ENCODE peak calls at places on chromosomes 13 and 19, in seven cellular contexts. One of them, this sample, is unnamed.
A peak's percentile ranks its signal among the peaks of the same experiment; 100 is the strongest.

GRCh38 chr13:98970293-98970692 is 7.6 kb downstream of the DOCK9 start:
- DNase-seq in hypothalamus: no peak
- DNase-seq in central memory CD4-positive, alpha-beta T cell: no peak
- DNase-seq in PC-3: no peak
- DNase-seq in left ventricle myocardium inferior: peak; percentile 37
- DNase-seq in GM03348: no peak
- DNase-seq in NCI-H460: no peak
- DNase-seq in this sample: no peak

GRCh38 chr19:36028313-36029041 is 4.2 kb downstream of the CLIP3 start:
- DNase-seq in hypothalamus: no peak
- DNase-seq in central memory CD4-positive, alpha-beta T cell: no peak
- DNase-seq in PC-3: no peak
- DNase-seq in left ventricle myocardium inferior: no peak
- DNase-seq in GM03348: no peak
- DNase-seq in NCI-H460: no peak
- DNase-seq in this sample: no peak

GRCh38 chr19:5121286-5122120 is 152.6 kb downstream of the KDM4B start:
- DNase-seq in hypothalamus: no peak
- DNase-seq in central memory CD4-positive, alpha-beta T cell: no peak
- DNase-seq in PC-3: no peak
- DNase-seq in left ventricle myocardium inferior: no peak
- DNase-seq in GM03348: no peak
- DNase-seq in NCI-H460: no peak
- DNase-seq in this sample: no peak

GRCh38 chr13:24670927-24671326 is 9.3 kb upstream of the ATP12A start:
- DNase-seq in hypothalamus: no peak
- DNase-seq in central memory CD4-positive, alpha-beta T cell: no peak
- DNase-seq in PC-3: peak; percentile 54
- DNase-seq in left ventricle myocardium inferior: no peak
- DNase-seq in GM03348: peak; percentile 42
- DNase-seq in NCI-H460: peak; percentile 22
- DNase-seq in this sample: no peak

GRCh38 chr19:17972230-17972629 is 5.3 kb downstream of the KCNN1 start:
- DNase-seq in hypothalamus: no peak
- DNase-seq in central memory CD4-positive, alpha-beta T cell: no peak
- DNase-seq in PC-3: no peak
- DNase-seq in left ventricle myocardium inferior: no peak
- DNase-seq in GM03348: no peak
- DNase-seq in NCI-H460: no peak
- DNase-seq in this sample: no peak

GRCh38 chr13:30850204-30850866 is 55.7 kb upstream of the MEDAG start:
- DNase-seq in hypothalamus: no peak
- DNase-seq in central memory CD4-positive, alpha-beta T cell: no peak
- DNase-seq in PC-3: no peak
- DNase-seq in left ventricle myocardium inferior: no peak
- DNase-seq in GM03348: no peak
- DNase-seq in NCI-H460: no peak
- DNase-seq in this sample: no peak

GRCh38 chr13:87954116-87954515 is 282.9 kb downstream of the SLITRK5 start:
- DNase-seq in hypothalamus: no peak
- DNase-seq in central memory CD4-positive, alpha-beta T cell: no peak
- DNase-seq in PC-3: peak; percentile 6
- DNase-seq in left ventricle myocardium inferior: no peak
- DNase-seq in GM03348: no peak
- DNase-seq in NCI-H460: peak; percentile 54
- DNase-seq in this sample: no peak

GRCh38 chr13:41767801-41768200 is 193.1 kb downstream of the VWA8 start:
- DNase-seq in hypothalamus: no peak
- DNase-seq in central memory CD4-positive, alpha-beta T cell: no peak
- DNase-seq in PC-3: peak; percentile 13
- DNase-seq in left ventricle myocardium inferior: no peak
- DNase-seq in GM03348: no peak
- DNase-seq in NCI-H460: no peak
- DNase-seq in this sample: no peak

GRCh38 chr19:872266-872951 is 12.9 kb downstream of the CFD start:
- DNase-seq in hypothalamus: no peak
- DNase-seq in central memory CD4-positive, alpha-beta T cell: peak; percentile 79
- DNase-seq in PC-3: peak; percentile 45
- DNase-seq in left ventricle myocardium inferior: peak; percentile 75
- DNase-seq in GM03348: peak; percentile 64
- DNase-seq in NCI-H460: peak; percentile 88
- DNase-seq in this sample: no peak

GRCh38 chr13:35672611-35673010 is 196.1 kb upstream of the MAB21L1 start:
- DNase-seq in hypothalamus: no peak
- DNase-seq in central memory CD4-positive, alpha-beta T cell: no peak
- DNase-seq in PC-3: no peak
- DNase-seq in left ventricle myocardium inferior: no peak
- DNase-seq in GM03348: peak; percentile 66
- DNase-seq in NCI-H460: no peak
- DNase-seq in this sample: no peak

GRCh38 chr13:24007979-24008620 is 110.8 kb upstream of the C1QTNF9B start:
- DNase-seq in hypothalamus: no peak
- DNase-seq in central memory CD4-positive, alpha-beta T cell: no peak
- DNase-seq in PC-3: no peak
- DNase-seq in left ventricle myocardium inferior: no peak
- DNase-seq in GM03348: no peak
- DNase-seq in NCI-H460: no peak
- DNase-seq in this sample: no peak

This sample was measured in stromal cell of bone marrow.